ENCODE peak calls at places on chromosomes 12 and 14, in nine cellular contexts. S, O, B, I, T, K, A, Z and L are unnamed samples.
A peak's percentile ranks its signal among the peaks of the same experiment; 100 is the strongest.

GRCh38 chr12:2844786-2845185 is 10.0 kb upstream of the NRIP2 start:
- DNase-seq in S (peak; percentile 24), O (no peak), B (no peak), I (no peak), T (no peak), K (no peak), A (no peak), Z (no peak), L (no peak)

GRCh38 chr14:53979747-53980642 is 23.4 kb upstream of the BMP4 start:
- DNase-seq in S (peak; percentile 96), O (peak; percentile 52), B (no peak), I (no peak), T (no peak), K (no peak), A (peak; percentile 49), Z (no peak), L (no peak)

GRCh38 chr12:89250648-89251047 is 101.7 kb downstream of the DUSP6 start:
- DNase-seq in S (no peak), O (no peak), B (no peak), I (no peak), T (no peak), K (no peak), A (no peak), Z (no peak), L (no peak)

GRCh38 chr12:14614704-14615121 is 47.0 kb upstream of the PLBD1 start:
- DNase-seq in S (no peak), O (no peak), B (no peak), I (no peak), T (peak; percentile 6), K (no peak), A (no peak), Z (peak; percentile 64), L (peak; percentile 48)

GRCh38 chr12:129641916-129642315 is 261.9 kb downstream of the TMEM132D start:
- DNase-seq in S (no peak), O (no peak), B (no peak), I (no peak), T (no peak), K (no peak), A (no peak), Z (no peak), L (no peak)

GRCh38 chr12:101925352-101925751 is 48.0 kb downstream of the DRAM1 start:
- DNase-seq in S (peak; percentile 13), O (peak; percentile 81), B (peak; percentile 70), I (no peak), T (no peak), K (no peak), A (no peak), Z (peak; percentile 27), L (peak; percentile 68)

GRCh38 chr12:83122623-83122934 is 435.9 kb downstream of the TMTC2 start:
- DNase-seq in S (no peak), O (no peak), B (no peak), I (no peak), T (no peak), K (no peak), A (no peak), Z (no peak), L (no peak)

GRCh38 chr12:92602930-92603623 is 99.7 kb upstream of the PLEKHG7 start:
- DNase-seq in S (no peak), O (no peak), B (no peak), I (no peak), T (no peak), K (no peak), A (no peak), Z (no peak), L (no peak)

GRCh38 chr12:50101663-50102062 is 2.1 kb upstream of the GPD1 start:
- DNase-seq in S (peak; percentile 93), O (no peak), B (no peak), I (no peak), T (peak; percentile 73), K (no peak), A (no peak), Z (no peak), L (no peak)

GRCh38 chr14:38042356-38042755 is 165.3 kb upstream of the SSTR1 start:
- DNase-seq in S (peak; percentile 87), O (no peak), B (no peak), I (no peak), T (peak; percentile 6), K (no peak), A (peak; percentile 19), Z (no peak), L (no peak)

GRCh38 chr12:32135967-32136366 is 29.3 kb downstream of the BICD1 start:
- DNase-seq in S (no peak), O (no peak), B (no peak), I (no peak), T (no peak), K (no peak), A (no peak), Z (no peak), L (no peak)

GRCh38 chr14:104357689-104358527 is 219.5 kb downstream of the KIF26A start:
- DNase-seq in S (no peak), O (no peak), B (no peak), I (peak; percentile 48), T (no peak), K (no peak), A (no peak), Z (no peak), L (no peak)

GRCh38 chr12:108861878-108862587 is 4.7 kb upstream of the SSH1 start:
- DNase-seq in S (no peak), O (no peak), B (no peak), I (no peak), T (no peak), K (no peak), A (no peak), Z (peak; percentile 64), L (no peak)

GRCh38 chr14:70808402-70809237 is 693 bp downstream of the MAP3K9 start:
- DNase-seq in S (peak; percentile 37), O (no peak), B (no peak), I (peak; percentile 75), T (peak; percentile 32), K (peak; percentile 26), A (no peak), Z (peak; percentile 68), L (no peak)

GRCh38 chr14:94713115-94713514 is 56.8 kb downstream of the GSC start:
- DNase-seq in S (no peak), O (no peak), B (no peak), I (no peak), T (no peak), K (no peak), A (no peak), Z (no peak), L (no peak)

GRCh38 chr12:27627123-27627835 is 69.0 kb upstream of the REP15 start:
- DNase-seq in S (no peak), O (no peak), B (no peak), I (no peak), T (no peak), K (no peak), A (no peak), Z (no peak), L (no peak)

GRCh38 chr14:90632451-90632850 is 183.8 kb downstream of the TTC7B start:
- DNase-seq in S (no peak), O (no peak), B (no peak), I (no peak), T (no peak), K (no peak), A (no peak), Z (no peak), L (no peak)

GRCh38 chr12:113103756-113104450 is 31.7 kb downstream of the RASAL1 start:
- DNase-seq in S (peak; percentile 89), O (no peak), B (no peak), I (peak; percentile 80), T (no peak), K (peak; percentile 80), A (peak; percentile 70), Z (peak; percentile 57), L (no peak)
- H3K27ac ChIP-seq in S (no peak overlapping the region), O (no peak overlapping the region), B (no peak overlapping the region), I (no peak overlapping the region), T (no peak overlapping the region), K (peak overlapping the region; percentile 10), A (peak overlapping the region; percentile 45), Z (no peak overlapping the region), L (no peak overlapping the region)

DNA sequence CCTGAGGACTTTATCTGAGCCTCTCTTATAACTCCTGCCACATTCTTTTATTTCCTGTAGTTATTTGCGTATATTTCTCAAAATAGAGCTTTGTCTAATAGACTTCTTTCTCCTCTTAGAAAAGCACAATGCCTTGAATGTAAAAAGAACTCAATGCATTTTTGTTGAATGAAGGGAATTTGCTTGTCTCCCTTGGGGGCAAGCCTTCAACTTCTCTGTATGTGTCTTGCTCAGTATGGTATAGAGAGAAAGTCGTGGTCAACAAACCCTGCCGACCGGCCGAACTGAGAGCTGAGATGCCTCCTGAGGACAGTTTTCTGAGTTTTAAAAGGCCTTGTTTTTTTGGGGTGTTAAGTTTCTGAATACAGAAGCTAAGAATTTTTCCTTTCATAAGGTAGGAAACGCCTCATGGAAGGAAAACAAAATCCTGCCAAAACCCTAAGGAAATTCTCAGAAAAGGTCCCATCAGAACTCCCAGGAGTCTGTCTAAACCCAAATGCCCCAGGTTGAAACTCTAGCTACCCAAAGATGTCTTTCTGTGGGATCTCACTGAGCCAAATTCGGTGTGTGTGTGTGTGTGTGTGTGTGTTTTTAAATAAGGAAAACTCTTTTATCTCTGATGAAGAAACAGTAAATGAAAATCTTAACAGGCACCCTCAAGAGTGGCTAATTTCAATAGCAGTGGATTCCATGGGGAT is 136.6 kb downstream of the C12orf75 start:
- DNase-seq in S (no peak), O (no peak), B (no peak), I (no peak), T (no peak), K (no peak), A (no peak), Z (no peak), L (no peak)
- H3K27ac ChIP-seq in S (no peak overlapping the region), O (peak overlapping the region; percentile 87), B (no peak overlapping the region), I (peak overlapping the region; percentile 70), T (no peak overlapping the region), K (no peak overlapping the region), A (no peak overlapping the region), Z (no peak overlapping the region), L (no peak overlapping the region)

DNA sequence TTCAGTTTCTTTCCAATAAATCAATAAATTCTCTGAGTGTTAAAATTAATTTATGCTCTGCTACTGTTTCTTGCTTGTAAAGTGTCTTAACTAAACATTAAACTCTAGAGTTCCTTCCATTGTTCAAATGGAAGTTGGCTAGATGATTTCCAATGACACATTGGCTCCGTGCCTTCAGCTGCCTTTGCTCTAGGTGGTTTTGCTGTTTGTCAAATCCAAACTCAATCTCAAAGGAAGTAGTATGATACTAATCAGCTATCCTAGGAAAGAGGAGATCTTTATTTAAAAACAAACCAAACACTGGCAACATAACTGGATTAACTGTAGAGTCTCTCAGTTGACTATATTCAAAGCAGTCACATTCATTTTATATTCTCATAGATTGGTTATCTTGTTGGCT is 356.4 kb downstream of the FOXG1 start:
- DNase-seq in S (no peak), O (no peak), B (no peak), I (no peak), T (no peak), K (no peak), A (no peak), Z (no peak), L (no peak)
- H3K27ac ChIP-seq in S (no peak overlapping the region), O (no peak overlapping the region), B (no peak overlapping the region), I (no peak overlapping the region), T (no peak overlapping the region), K (no peak overlapping the region), A (no peak overlapping the region), Z (no peak overlapping the region), L (no peak overlapping the region)

DNA sequence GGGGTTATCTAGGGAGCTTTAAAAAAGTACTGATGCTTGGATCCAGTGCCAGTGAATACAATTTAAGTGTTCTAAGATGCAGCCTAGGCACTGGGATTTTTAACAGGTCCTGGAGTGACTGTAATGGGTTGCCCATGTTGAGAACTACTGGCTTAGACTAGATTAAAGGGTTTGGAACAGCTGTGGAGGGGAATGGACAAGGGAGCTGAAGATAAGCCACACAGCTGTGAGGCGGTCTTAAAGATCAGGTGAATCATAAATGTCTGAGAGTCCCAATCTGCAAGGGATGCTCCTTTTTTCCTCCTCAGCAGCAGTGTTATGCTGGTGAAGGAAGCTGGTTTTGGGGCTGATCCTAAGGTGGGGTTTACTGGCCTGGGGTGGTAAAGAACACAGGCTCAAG is 35.5 kb upstream of the FRMD6 start:
- DNase-seq in S (no peak), O (no peak), B (no peak), I (no peak), T (no peak), K (no peak), A (no peak), Z (no peak), L (no peak)
- H3K27ac ChIP-seq in S (no peak overlapping the region), O (no peak overlapping the region), B (no peak overlapping the region), I (no peak overlapping the region), T (no peak overlapping the region), K (no peak overlapping the region), A (no peak overlapping the region), Z (no peak overlapping the region), L (peak overlapping the region; percentile 42)